ENCODE peak calls at places on chromosomes 4 and X, in eight cellular contexts. U is NCI-H510A treated with DMSO at 0.1 percent for 48 hours; L is stimulated activated CD4-positive, alpha-beta T cell treated with anti-CD3 and anti-CD28 coated beads, Interleukin-1b, Interleukin-23, amount 100 ng/mL, for 48 hours; K is IMR-90; E is left ventricle myocardium superior; B is H4; W is fibroblast of lung; O is GM12891. H is an unnamed sample.

GRCh38 chr4:145635630-145636029 is 16.4 kb downstream of the MMAA start:
- DNase-seq in O (no peak), L (no peak), U (no peak), E (no peak), W (no peak), B (no peak), K (no peak), H (peak; percentile 15)

GRCh38 chrX:118350715-118351114 is 4.8 kb downstream of the WDR44 start:
- DNase-seq in U (no peak), B (no peak), L (no peak), K (no peak), O (no peak), W (no peak), E (no peak), H (no peak)

GRCh38 chr4:105306158-105306781 is 159.6 kb downstream of the TET2 start:
- DNase-seq in K (no peak), O (peak; percentile 23), W (peak; percentile 13), L (peak; percentile 79), B (no peak), U (no peak), E (peak; percentile 23), H (peak; percentile 2)

GRCh38 chr4:14916554-14917304 is 85.6 kb upstream of the CPEB2 start:
- DNase-seq in K (peak; percentile 84), L (no peak), W (peak; percentile 84), O (no peak), U (no peak), E (no peak), B (peak; percentile 87), H (peak; percentile 80)

GRCh38 chrX:53294024-53294648 is 12.8 kb upstream of the IQSEC2 start:
- DNase-seq in O (no peak), B (no peak), W (no peak), U (no peak), E (no peak), K (peak; percentile 26), L (no peak), H (no peak)

GRCh38 chr4:139753686-139754085 is 88.1 kb downstream of the MGST2 start:
- DNase-seq in W (no peak), U (no peak), L (no peak), E (no peak), O (no peak), K (no peak), B (no peak), H (no peak)

GRCh38 chr4:41600243-41600642 is 62.3 kb downstream of the LIMCH1 start:
- DNase-seq in W (peak; percentile 85), E (no peak), O (no peak), L (no peak), B (no peak), U (no peak), K (no peak), H (peak; percentile 16)

GRCh38 chr4:74531952-74532794 is 87.2 kb downstream of the AREG start:
- DNase-seq in K (peak; percentile 87), B (peak; percentile 85), O (no peak), W (peak; percentile 66), U (peak; percentile 52), L (no peak), E (no peak), H (peak; percentile 96)

GRCh38 chr4:83040269-83040668 is 5.3 kb downstream of the COPS4 start:
- DNase-seq in B (no peak), W (no peak), E (no peak), K (no peak), O (no peak), U (no peak), L (no peak), H (no peak)

GRCh38 chr4:165118256-165118909 is 5.7 kb upstream of the TMEM192 start:
- DNase-seq in B (no peak), L (no peak), U (no peak), O (no peak), K (no peak), W (no peak), E (no peak), H (no peak)

GRCh38 chrX:46620505-46620904 is 46.9 kb downstream of the CHST7 start:
- DNase-seq in U (no peak), B (no peak), K (no peak), O (no peak), W (no peak), L (no peak), E (no peak), H (peak; percentile 58)

GRCh38 chrX:9148626-9149385 is 114.9 kb upstream of the FAM9B start:
- DNase-seq in L (no peak), O (no peak), B (peak; percentile 14), W (peak; percentile 70), U (no peak), E (no peak), K (peak; percentile 71), H (peak; percentile 57)

GRCh38 chr4:7769936-7770674 is 169.6 kb downstream of the AFAP1 start:
- DNase-seq in W (no peak), U (no peak), E (no peak), L (no peak), O (no peak), K (peak; percentile 25), B (no peak), H (peak; percentile 51)

GRCh38 chr4:27662426-27662825 is 801.8 kb downstream of the STIM2 start:
- DNase-seq in O (no peak), U (no peak), E (no peak), B (no peak), K (no peak), L (no peak), W (no peak), H (no peak)

GRCh38 chr4:147093206-147093605 is 147.5 kb upstream of the TTC29 start:
- DNase-seq in O (no peak), E (no peak), W (no peak), B (no peak), K (no peak), U (no peak), L (no peak), H (no peak)